ENCODE peak calls at places on chromosomes 16 and 17, in seven cellular contexts. One of them, this sample, is unnamed.

GRCh38 chr17:60720763-60721531 is 43.3 kb downstream of the BCAS3 start:
- DNase-seq in neuronal stem cell: peak; percentile 62
- DNase-seq in H1: peak; percentile 45
- DNase-seq in mesendoderm: peak; percentile 56
- DNase-seq in H9: peak; percentile 44
- DNase-seq in IMR-90: peak; percentile 81
- DNase-seq in trophoblast cell: peak; percentile 84
- DNase-seq in this sample: peak; percentile 72

GRCh38 chr16:11711662-11712061 is 31.0 kb downstream of the TXNDC11 start:
- DNase-seq in IMR-90: no peak
- DNase-seq in H1: no peak
- DNase-seq in H9: no peak
- DNase-seq in trophoblast cell: no peak
- DNase-seq in neuronal stem cell: no peak
- DNase-seq in mesendoderm: no peak
- DNase-seq in this sample: no peak

GRCh38 chr17:45246861-45247428 is 14.9 kb downstream of the SPATA32 start:
- DNase-seq in IMR-90: peak; percentile 14
- DNase-seq in H9: peak; percentile 88
- DNase-seq in neuronal stem cell: peak; percentile 64
- DNase-seq in H1: peak; percentile 83
- DNase-seq in mesendoderm: peak; percentile 77
- DNase-seq in trophoblast cell: peak; percentile 27
- DNase-seq in this sample: peak; percentile 50

GRCh38 chr17:40415390-40415789 is 2.3 kb downstream of the TOP2A start:
- DNase-seq in H9: no peak
- DNase-seq in mesendoderm: peak; percentile 45
- DNase-seq in H1: no peak
- DNase-seq in neuronal stem cell: no peak
- DNase-seq in trophoblast cell: peak; percentile 71
- DNase-seq in IMR-90: peak; percentile 59
- DNase-seq in this sample: peak; percentile 73

GRCh38 chr16:83054302-83054701 is 427.5 kb downstream of the CDH13 start:
- DNase-seq in H1: no peak
- DNase-seq in IMR-90: peak; percentile 34
- DNase-seq in trophoblast cell: no peak
- DNase-seq in mesendoderm: no peak
- DNase-seq in neuronal stem cell: no peak
- DNase-seq in H9: no peak
- DNase-seq in this sample: no peak

GRCh38 chr17:17570207-17570797 is 21.2 kb downstream of the PEMT start:
- DNase-seq in IMR-90: peak; percentile 13
- DNase-seq in neuronal stem cell: no peak
- DNase-seq in trophoblast cell: peak; percentile 8
- DNase-seq in H1: peak; percentile 58
- DNase-seq in H9: peak; percentile 70
- DNase-seq in mesendoderm: peak; percentile 42
- DNase-seq in this sample: peak; percentile 24

GRCh38 chr16:67244387-67245188 is 2.7 kb downstream of the FHOD1 start:
- DNase-seq in H1: no peak
- DNase-seq in neuronal stem cell: no peak
- DNase-seq in trophoblast cell: peak; percentile 61
- DNase-seq in H9: no peak
- DNase-seq in IMR-90: peak; percentile 87
- DNase-seq in mesendoderm: peak; percentile 77
- DNase-seq in this sample: peak; percentile 97

GRCh38 chr16:50311134-50311528 is 44.8 kb downstream of the ADCY7 start:
- DNase-seq in neuronal stem cell: no peak
- DNase-seq in mesendoderm: no peak
- DNase-seq in IMR-90: no peak
- DNase-seq in H9: no peak
- DNase-seq in H1: no peak
- DNase-seq in trophoblast cell: no peak
- DNase-seq in this sample: no peak

GRCh38 chr16:79500305-79500704 is 100.2 kb downstream of the MAF start:
- DNase-seq in IMR-90: no peak
- DNase-seq in H1: no peak
- DNase-seq in neuronal stem cell: no peak
- DNase-seq in trophoblast cell: no peak
- DNase-seq in H9: no peak
- DNase-seq in mesendoderm: no peak
- DNase-seq in this sample: no peak

GRCh38 chr17:37650419-37651003 is 7.3 kb upstream of the DDX52 start:
- DNase-seq in neuronal stem cell: peak; percentile 44
- DNase-seq in IMR-90: peak; percentile 59
- DNase-seq in H1: no peak
- DNase-seq in mesendoderm: peak; percentile 59
- DNase-seq in trophoblast cell: peak; percentile 62
- DNase-seq in H9: peak; percentile 44
- DNase-seq in this sample: peak; percentile 69

GRCh38 chr16:55663225-55663624 is 7.4 kb downstream of the SLC6A2 start:
- DNase-seq in IMR-90: no peak
- DNase-seq in H9: no peak
- DNase-seq in neuronal stem cell: no peak
- DNase-seq in trophoblast cell: no peak
- DNase-seq in mesendoderm: no peak
- DNase-seq in H1: no peak
- DNase-seq in this sample: no peak

GRCh38 chr16:55660026-55660425 is 4.2 kb downstream of the SLC6A2 start:
- DNase-seq in trophoblast cell: peak; percentile 61
- DNase-seq in mesendoderm: no peak
- DNase-seq in IMR-90: no peak
- DNase-seq in H1: no peak
- DNase-seq in H9: no peak
- DNase-seq in neuronal stem cell: no peak
- DNase-seq in this sample: no peak

GRCh38 chr16:55660776-55661175 is 5.0 kb downstream of the SLC6A2 start:
- DNase-seq in H9: no peak
- DNase-seq in IMR-90: no peak
- DNase-seq in H1: no peak
- DNase-seq in neuronal stem cell: no peak
- DNase-seq in mesendoderm: peak; percentile 22
- DNase-seq in trophoblast cell: peak; percentile 51
- DNase-seq in this sample: no peak

GRCh38 chr16:55662641-55663040 is 6.9 kb downstream of the SLC6A2 start:
- DNase-seq in IMR-90: no peak
- DNase-seq in neuronal stem cell: no peak
- DNase-seq in mesendoderm: peak; percentile 40
- DNase-seq in H1: no peak
- DNase-seq in trophoblast cell: peak; percentile 30
- DNase-seq in H9: no peak
- DNase-seq in this sample: no peak

GRCh38 chr16:55661842-55662479 is 6.2 kb downstream of the SLC6A2 start:
- DNase-seq in H1: no peak
- DNase-seq in mesendoderm: peak; percentile 42
- DNase-seq in H9: no peak
- DNase-seq in trophoblast cell: peak; percentile 85
- DNase-seq in IMR-90: no peak
- DNase-seq in neuronal stem cell: no peak
- DNase-seq in this sample: no peak
- H3K4ac ChIP-seq in H1: no peak overlapping the region
- H3K4ac ChIP-seq in mesendoderm: no peak overlapping the region
- H3K4ac ChIP-seq in H9: no peak overlapping the region
- H3K4ac ChIP-seq in trophoblast cell: no peak overlapping the region
- H3K4ac ChIP-seq in IMR-90: no peak overlapping the region
- H3K4ac ChIP-seq in neuronal stem cell: no peak overlapping the region
- H3K4ac ChIP-seq in this sample: no peak overlapping the region

DNA sequence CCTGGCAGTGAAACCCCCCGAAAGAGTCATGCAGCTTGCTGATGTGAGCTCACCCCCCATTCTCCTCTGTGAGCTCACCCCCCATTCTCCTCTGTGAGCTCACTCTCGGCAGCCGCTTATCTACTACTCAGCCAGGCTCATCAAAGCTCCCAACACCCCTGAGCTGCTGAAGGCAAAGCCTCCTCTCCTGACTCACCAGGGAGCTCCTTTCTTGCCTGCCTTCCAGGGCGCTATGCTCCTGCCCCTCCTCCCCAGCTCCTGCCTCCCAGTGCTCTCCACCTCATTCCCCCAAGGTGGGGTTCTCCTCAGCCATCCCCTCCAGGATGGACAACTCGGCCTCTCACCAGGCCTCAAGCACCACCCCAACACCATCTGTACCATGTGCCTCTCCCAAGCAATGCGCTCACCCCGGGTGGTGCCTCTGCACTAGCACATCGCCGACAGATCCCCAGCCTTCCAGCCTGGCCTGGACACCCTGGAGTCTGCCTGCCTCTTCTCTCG is 27.7 kb upstream of the FAAP100 start:
- DNase-seq in IMR-90: peak; percentile 79
- DNase-seq in neuronal stem cell: no peak
- DNase-seq in H1: no peak
- DNase-seq in mesendoderm: no peak
- DNase-seq in H9: peak; percentile 29
- DNase-seq in trophoblast cell: no peak
- DNase-seq in this sample: peak; percentile 73
- H3K9ac ChIP-seq in IMR-90: no peak overlapping the region
- H3K9ac ChIP-seq in neuronal stem cell: no peak overlapping the region
- H3K9ac ChIP-seq in H1: no peak overlapping the region
- H3K9ac ChIP-seq in mesendoderm: no peak overlapping the region
- H3K9ac ChIP-seq in H9: no peak overlapping the region
- H3K9ac ChIP-seq in trophoblast cell: no peak overlapping the region
- H3K9ac ChIP-seq in this sample: peak overlapping the region; percentile 45

GRCh38 chr16:86508947-86509758 is 1.2 kb upstream of the FOXF1 start:
- DNase-seq in mesendoderm: peak; percentile 59
- DNase-seq in neuronal stem cell: peak; percentile 48
- DNase-seq in IMR-90: peak; percentile 89
- DNase-seq in H9: peak; percentile 50
- DNase-seq in H1: peak; percentile 69
- DNase-seq in trophoblast cell: peak; percentile 36
- DNase-seq in this sample: peak; percentile 94

GRCh38 chr16:86505899-86506864 is 4.1 kb upstream of the FOXF1 start:
- DNase-seq in mesendoderm: no peak
- DNase-seq in trophoblast cell: no peak
- DNase-seq in neuronal stem cell: peak; percentile 14
- DNase-seq in H9: no peak
- DNase-seq in H1: no peak
- DNase-seq in IMR-90: peak; percentile 27
- DNase-seq in this sample: peak; percentile 47

GRCh38 chr16:86507173-86508027 is 2.9 kb upstream of the FOXF1 start:
- DNase-seq in trophoblast cell: no peak
- DNase-seq in IMR-90: peak; percentile 55
- DNase-seq in H1: no peak
- DNase-seq in H9: no peak
- DNase-seq in neuronal stem cell: peak; percentile 5
- DNase-seq in mesendoderm: peak; percentile 31
- DNase-seq in this sample: peak; percentile 65

GRCh38 chr16:86509759-86510464 is 415 bp upstream of the FOXF1 start:
- DNase-seq in trophoblast cell: no peak
- DNase-seq in H9: peak; percentile 85
- DNase-seq in H1: peak; percentile 82
- DNase-seq in mesendoderm: peak; percentile 85
- DNase-seq in IMR-90: peak; percentile 96
- DNase-seq in neuronal stem cell: peak; percentile 54
- DNase-seq in this sample: peak; percentile 97

GRCh38 chr16:86508028-86508946 is 2.0 kb upstream of the FOXF1 start:
- DNase-seq in neuronal stem cell: peak; percentile 23
- DNase-seq in mesendoderm: peak; percentile 68
- DNase-seq in H9: peak; percentile 66
- DNase-seq in H1: peak; percentile 79
- DNase-seq in trophoblast cell: no peak
- DNase-seq in IMR-90: no peak
- DNase-seq in this sample: peak; percentile 67
- H3K4ac ChIP-seq in neuronal stem cell: no peak overlapping the region
- H3K4ac ChIP-seq in mesendoderm: no peak overlapping the region
- H3K4ac ChIP-seq in H9: no peak overlapping the region
- H3K4ac ChIP-seq in H1: no peak overlapping the region
- H3K4ac ChIP-seq in trophoblast cell: no peak overlapping the region
- H3K4ac ChIP-seq in IMR-90: peak overlapping the region; percentile 99
- H3K4ac ChIP-seq in this sample: peak overlapping the region; percentile 99

GRCh38 chr16:716250-716607 is 1.3 kb downstream of the METRN start:
- DNase-seq in H1: no peak
- DNase-seq in neuronal stem cell: peak; percentile 84
- DNase-seq in trophoblast cell: no peak
- DNase-seq in H9: peak; percentile 55
- DNase-seq in IMR-90: no peak
- DNase-seq in mesendoderm: peak; percentile 32
- DNase-seq in this sample: peak; percentile 44
- H3K9ac ChIP-seq in H1: no peak overlapping the region
- H3K9ac ChIP-seq in neuronal stem cell: peak overlapping the region; percentile 97
- H3K9ac ChIP-seq in trophoblast cell: no peak overlapping the region
- H3K9ac ChIP-seq in H9: no peak overlapping the region
- H3K9ac ChIP-seq in IMR-90: peak overlapping the region; percentile 51
- H3K9ac ChIP-seq in mesendoderm: no peak overlapping the region
- H3K9ac ChIP-seq in this sample: peak overlapping the region; percentile 65

DNA sequence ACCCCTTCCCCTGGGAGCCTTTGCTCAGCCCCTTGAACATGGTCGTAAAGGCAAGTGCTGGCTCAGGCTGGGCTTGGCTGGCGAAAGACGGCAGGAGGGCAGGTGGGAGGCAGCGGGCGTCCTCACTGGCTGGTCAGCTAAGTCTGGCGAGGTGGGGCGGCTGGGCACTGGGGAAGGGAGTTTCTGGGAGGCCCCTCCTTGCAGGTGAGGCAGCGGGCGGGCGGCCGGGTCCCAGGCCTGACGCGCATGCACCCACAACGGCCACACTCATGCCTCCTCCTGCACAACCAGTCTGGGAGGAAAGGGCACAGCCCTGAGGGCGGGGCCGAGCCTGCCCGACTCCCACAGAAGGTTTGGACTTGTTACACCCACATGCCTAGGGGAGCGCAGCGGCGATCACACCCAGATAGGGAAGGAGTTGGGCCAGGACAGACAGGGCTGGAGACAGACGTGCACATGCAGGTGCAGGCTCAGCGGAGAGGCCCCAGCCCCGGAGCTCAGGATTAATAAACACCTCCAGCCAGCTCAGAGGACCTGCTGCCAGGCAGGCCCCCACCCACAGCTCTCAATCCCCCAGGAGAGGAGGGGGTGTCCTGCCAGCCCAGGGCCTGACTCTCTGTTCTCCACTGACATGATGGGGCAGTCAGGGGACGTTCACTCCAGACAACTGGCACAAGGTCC is at the start of gene EVPL:
- DNase-seq in IMR-90: no peak
- DNase-seq in mesendoderm: no peak
- DNase-seq in neuronal stem cell: no peak
- DNase-seq in H9: peak; percentile 58
- DNase-seq in H1: no peak
- DNase-seq in trophoblast cell: peak; percentile 43
- DNase-seq in this sample: no peak
- H3K4ac ChIP-seq in IMR-90: no peak within 1 kb of the TSS
- H3K4ac ChIP-seq in mesendoderm: no peak within 1 kb of the TSS
- H3K4ac ChIP-seq in neuronal stem cell: no peak within 1 kb of the TSS
- H3K4ac ChIP-seq in H9: no peak within 1 kb of the TSS
- H3K4ac ChIP-seq in H1: no peak within 1 kb of the TSS
- H3K4ac ChIP-seq in trophoblast cell: no peak within 1 kb of the TSS
- H3K4ac ChIP-seq in this sample: no peak within 1 kb of the TSS